ENCODE peak calls at places on chromosomes 16 and 17, in six cellular contexts. One of them, this sample, is unnamed.

GRCh38 chr17:77887464-77888241 is 70.8 kb upstream of the TNRC6C start:
- DNase-seq in SK-N-SH: no peak
- DNase-seq in H1: no peak
- DNase-seq in K562: no peak
- DNase-seq in GM12878: no peak
- DNase-seq in GM12892: no peak
- DNase-seq in this sample: peak

GRCh38 chr16:72025404-72026114 is 17.0 kb downstream of the DHODH start:
- DNase-seq in GM12892: no peak
- DNase-seq in GM12878: no peak
- DNase-seq in K562: no peak
- DNase-seq in H1: no peak
- DNase-seq in SK-N-SH: no peak
- DNase-seq in this sample: no peak

GRCh38 chr16:51763072-51763658 is 612.1 kb upstream of the SALL1 start:
- DNase-seq in GM12892: no peak
- DNase-seq in H1: no peak
- DNase-seq in GM12878: no peak
- DNase-seq in SK-N-SH: no peak
- DNase-seq in K562: no peak
- DNase-seq in this sample: no peak

GRCh38 chr17:57739402-57740224 is 5.5 kb downstream of the CCDC182 start:
- DNase-seq in GM12892: no peak
- DNase-seq in SK-N-SH: peak
- DNase-seq in GM12878: no peak
- DNase-seq in H1: no peak
- DNase-seq in K562: peak
- DNase-seq in this sample: no peak

GRCh38 chr17:1229891-1230571 is 40.2 kb upstream of the BHLHA9 start:
- DNase-seq in GM12892: no peak
- DNase-seq in SK-N-SH: no peak
- DNase-seq in K562: no peak
- DNase-seq in H1: no peak
- DNase-seq in GM12878: no peak
- DNase-seq in this sample: no peak

GRCh38 chr16:53949716-53950410 is 245.9 kb downstream of the FTO start:
- DNase-seq in H1: no peak
- DNase-seq in K562: no peak
- DNase-seq in GM12892: no peak
- DNase-seq in SK-N-SH: no peak
- DNase-seq in GM12878: no peak
- DNase-seq in this sample: no peak

GRCh38 chr17:13941781-13942180 is 127.5 kb upstream of the COX10 start:
- DNase-seq in GM12878: no peak
- DNase-seq in SK-N-SH: no peak
- DNase-seq in GM12892: no peak
- DNase-seq in H1: no peak
- DNase-seq in K562: no peak
- DNase-seq in this sample: no peak

GRCh38 chr16:31083556-31083955 is 5.2 kb downstream of the PRSS53 start:
- DNase-seq in SK-N-SH: no peak
- DNase-seq in K562: no peak
- DNase-seq in H1: no peak
- DNase-seq in GM12892: no peak
- DNase-seq in GM12878: no peak
- DNase-seq in this sample: no peak

GRCh38 chr17:73952498-73953205 is 250.8 kb upstream of the RPL38 start:
- DNase-seq in K562: peak
- DNase-seq in SK-N-SH: peak
- DNase-seq in GM12892: no peak
- DNase-seq in H1: peak
- DNase-seq in GM12878: no peak
- DNase-seq in this sample: peak

GRCh38 chr16:75250809-75251279 is 580 bp downstream of the BCAR1 start:
- DNase-seq in GM12892: peak
- DNase-seq in GM12878: no peak
- DNase-seq in K562: peak
- DNase-seq in SK-N-SH: peak
- DNase-seq in H1: no peak
- DNase-seq in this sample: peak

GRCh38 chr17:81703747-81704654 is 834 bp downstream of the MRPL12 start:
- DNase-seq in GM12878: no peak
- DNase-seq in K562: no peak
- DNase-seq in SK-N-SH: no peak
- DNase-seq in H1: no peak
- DNase-seq in GM12892: no peak
- DNase-seq in this sample: no peak

GRCh38 chr16:47884131-47884725 is 271.6 kb downstream of the ABCC12 start:
- DNase-seq in H1: no peak
- DNase-seq in GM12878: no peak
- DNase-seq in SK-N-SH: no peak
- DNase-seq in K562: no peak
- DNase-seq in GM12892: no peak
- DNase-seq in this sample: no peak

GRCh38 chr17:50507871-50508572 is at the start of gene MYCBPAP:
- DNase-seq in K562: no peak
- DNase-seq in GM12878: peak
- DNase-seq in GM12892: peak
- DNase-seq in H1: peak
- DNase-seq in SK-N-SH: peak
- DNase-seq in this sample: peak

GRCh38 chr17:50155115-50155819 is 4.8 kb upstream of the PPP1R9B start:
- DNase-seq in SK-N-SH: no peak
- DNase-seq in K562: no peak
- DNase-seq in H1: no peak
- DNase-seq in GM12878: no peak
- DNase-seq in GM12892: no peak
- DNase-seq in this sample: no peak

GRCh38 chr16:3696425-3697218 is 20.7 kb downstream of the TRAP1 start:
- DNase-seq in H1: no peak
- DNase-seq in GM12892: no peak
- DNase-seq in K562: peak
- DNase-seq in SK-N-SH: no peak
- DNase-seq in GM12878: no peak
- DNase-seq in this sample: no peak

GRCh38 chr16:25553711-25554436 is 137.9 kb upstream of the HS3ST4 start:
- DNase-seq in SK-N-SH: no peak
- DNase-seq in GM12892: no peak
- DNase-seq in K562: peak
- DNase-seq in GM12878: no peak
- DNase-seq in H1: no peak
- DNase-seq in this sample: no peak

GRCh38 chr16:28087675-28088285 is 24.3 kb upstream of the GSG1L start:
- DNase-seq in SK-N-SH: no peak
- DNase-seq in H1: no peak
- DNase-seq in GM12892: no peak
- DNase-seq in K562: no peak
- DNase-seq in GM12878: no peak
- DNase-seq in this sample: no peak

GRCh38 chr16:66619036-66619435 is 14.5 kb downstream of the CMTM3 start:
- DNase-seq in K562: no peak
- DNase-seq in GM12892: no peak
- DNase-seq in SK-N-SH: no peak
- DNase-seq in H1: no peak
- DNase-seq in GM12878: no peak
- DNase-seq in this sample: no peak

GRCh38 chr17:19348806-19349205 is 13.7 kb downstream of the B9D1 start:
- DNase-seq in SK-N-SH: no peak
- DNase-seq in K562: no peak
- DNase-seq in H1: no peak
- DNase-seq in GM12878: no peak
- DNase-seq in GM12892: no peak
- DNase-seq in this sample: no peak

GRCh38 chr16:19524356-19524865 is 669 bp downstream of the CCP110 start:
- DNase-seq in GM12878: no peak
- DNase-seq in H1: no peak
- DNase-seq in SK-N-SH: peak
- DNase-seq in GM12892: no peak
- DNase-seq in K562: peak
- DNase-seq in this sample: no peak
- TF ChIP-seq TAF1 in GM12878: no peak
- TF ChIP-seq TAF1 in H1: no peak
- TF ChIP-seq TAF1 in SK-N-SH: no peak
- TF ChIP-seq TAF1 in GM12892: no peak
- TF ChIP-seq TAF1 in K562: no peak
- TF ChIP-seq TAF1 in this sample: no peak

DNA sequence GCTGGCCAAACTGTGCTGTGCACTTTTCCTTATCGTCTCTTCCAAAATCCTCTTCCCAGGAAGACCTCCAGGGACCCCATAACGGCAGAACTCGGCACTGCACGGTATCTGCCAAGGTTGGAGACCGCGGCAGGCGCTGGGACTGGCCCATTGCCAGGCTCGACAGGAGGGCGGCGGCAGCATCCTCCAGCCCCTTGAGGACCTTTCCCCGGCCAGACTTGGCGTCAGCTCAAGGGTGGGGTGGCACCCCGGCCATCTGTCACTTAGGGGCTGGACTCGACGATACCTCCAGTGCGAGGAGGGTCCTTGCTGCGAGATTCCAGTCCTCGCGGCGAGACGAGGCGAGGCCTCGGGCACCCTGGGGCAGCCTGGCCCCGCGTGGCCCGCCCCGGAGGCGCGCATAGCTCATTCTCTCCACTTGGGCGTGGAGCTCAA is 777 bp downstream of the ACLY start:
- DNase-seq in SK-N-SH: peak
- DNase-seq in K562: peak
- DNase-seq in GM12878: no peak
- DNase-seq in GM12892: no peak
- DNase-seq in H1: peak
- DNase-seq in this sample: no peak
- TF ChIP-seq TAF1 in SK-N-SH: no peak
- TF ChIP-seq TAF1 in K562: no peak
- TF ChIP-seq TAF1 in GM12878: no peak
- TF ChIP-seq TAF1 in GM12892: no peak
- TF ChIP-seq TAF1 in H1: no peak
- TF ChIP-seq TAF1 in this sample: no peak

GRCh38 chr17:48125829-48126612 is 18.5 kb downstream of the SNX11 start:
- DNase-seq in K562: no peak
- DNase-seq in SK-N-SH: peak
- DNase-seq in GM12892: no peak
- DNase-seq in H1: no peak
- DNase-seq in GM12878: no peak
- DNase-seq in this sample: no peak
- TF ChIP-seq TAF1 in K562: no peak
- TF ChIP-seq TAF1 in SK-N-SH: no peak
- TF ChIP-seq TAF1 in GM12892: no peak
- TF ChIP-seq TAF1 in H1: no peak
- TF ChIP-seq TAF1 in GM12878: no peak
- TF ChIP-seq TAF1 in this sample: no peak

GRCh38 chr17:29833801-29834200 is 96.2 kb downstream of the SSH2 start:
- DNase-seq in K562: no peak
- DNase-seq in GM12878: no peak
- DNase-seq in GM12892: no peak
- DNase-seq in SK-N-SH: no peak
- DNase-seq in H1: no peak
- DNase-seq in this sample: no peak
- TF ChIP-seq TAF1 in K562: no peak
- TF ChIP-seq TAF1 in GM12878: no peak
- TF ChIP-seq TAF1 in GM12892: no peak
- TF ChIP-seq TAF1 in SK-N-SH: no peak
- TF ChIP-seq TAF1 in H1: no peak
- TF ChIP-seq TAF1 in this sample: no peak

GRCh38 chr16:84583995-84584394 is 33.9 kb downstream of the COTL1 start:
- DNase-seq in GM12892: no peak
- DNase-seq in SK-N-SH: no peak
- DNase-seq in GM12878: no peak
- DNase-seq in K562: no peak
- DNase-seq in H1: no peak
- DNase-seq in this sample: no peak
- TF ChIP-seq TAF1 in GM12892: no peak
- TF ChIP-seq TAF1 in SK-N-SH: no peak
- TF ChIP-seq TAF1 in GM12878: no peak
- TF ChIP-seq TAF1 in K562: no peak
- TF ChIP-seq TAF1 in H1: no peak
- TF ChIP-seq TAF1 in this sample: no peak

GRCh38 chr17:66043419-66043818 is 148.5 kb downstream of the CEP112 start:
- DNase-seq in H1: no peak
- DNase-seq in SK-N-SH: no peak
- DNase-seq in K562: no peak
- DNase-seq in GM12878: no peak
- DNase-seq in GM12892: no peak
- DNase-seq in this sample: no peak
- TF ChIP-seq TAF1 in H1: no peak
- TF ChIP-seq TAF1 in SK-N-SH: no peak
- TF ChIP-seq TAF1 in K562: no peak
- TF ChIP-seq TAF1 in GM12878: no peak
- TF ChIP-seq TAF1 in GM12892: no peak
- TF ChIP-seq TAF1 in this sample: no peak

DNA sequence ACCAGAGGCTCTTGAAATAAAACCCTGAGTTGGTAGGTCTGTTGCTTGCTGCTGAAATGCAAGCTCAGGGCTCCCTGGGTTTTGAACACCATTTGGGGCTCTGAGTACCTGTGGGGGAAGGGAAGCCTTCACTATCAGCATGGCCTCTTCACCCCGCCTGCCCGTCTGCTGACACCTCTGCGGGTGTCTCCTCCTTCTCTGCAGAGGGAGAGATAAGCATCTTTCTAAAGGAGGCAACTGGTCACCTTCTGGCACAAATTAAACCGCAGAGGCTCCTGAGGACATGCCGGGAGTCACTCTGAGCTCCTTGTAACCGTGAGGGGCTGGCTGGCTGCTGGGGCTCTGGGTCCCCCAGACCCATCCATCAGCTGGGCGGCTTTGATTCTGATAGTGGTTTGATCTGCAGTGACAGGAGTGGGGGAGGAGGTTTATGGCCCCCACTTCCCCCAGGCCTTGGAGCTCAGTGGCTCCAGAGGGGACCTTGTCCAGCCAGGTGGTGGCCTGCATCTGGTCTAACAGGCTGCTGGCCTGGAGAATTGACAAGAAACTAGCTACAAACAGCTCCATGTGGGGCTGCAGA is 123.5 kb downstream of the IRF8 start:
- DNase-seq in K562: no peak
- DNase-seq in GM12892: no peak
- DNase-seq in GM12878: no peak
- DNase-seq in SK-N-SH: no peak
- DNase-seq in H1: no peak
- DNase-seq in this sample: no peak
- TF ChIP-seq TAF1 in K562: no peak
- TF ChIP-seq TAF1 in GM12892: no peak
- TF ChIP-seq TAF1 in GM12878: no peak
- TF ChIP-seq TAF1 in SK-N-SH: no peak
- TF ChIP-seq TAF1 in H1: no peak
- TF ChIP-seq TAF1 in this sample: no peak

GRCh38 chr17:27489045-27489715 is 32.9 kb downstream of the KSR1 start:
- DNase-seq in GM12892: no peak
- DNase-seq in K562: no peak
- DNase-seq in H1: no peak
- DNase-seq in GM12878: no peak
- DNase-seq in SK-N-SH: no peak
- DNase-seq in this sample: no peak

GRCh38 chr17:27493088-27493487 is 36.8 kb downstream of the KSR1 start:
- DNase-seq in GM12878: no peak
- DNase-seq in H1: no peak
- DNase-seq in GM12892: no peak
- DNase-seq in K562: no peak
- DNase-seq in SK-N-SH: no peak
- DNase-seq in this sample: no peak

GRCh38 chr17:27490391-27490790 is 34.1 kb downstream of the KSR1 start:
- DNase-seq in H1: no peak
- DNase-seq in GM12878: no peak
- DNase-seq in SK-N-SH: no peak
- DNase-seq in GM12892: no peak
- DNase-seq in K562: no peak
- DNase-seq in this sample: no peak

GRCh38 chr17:27492470-27492869 is 36.2 kb downstream of the KSR1 start:
- DNase-seq in GM12892: no peak
- DNase-seq in SK-N-SH: no peak
- DNase-seq in H1: no peak
- DNase-seq in GM12878: no peak
- DNase-seq in K562: no peak
- DNase-seq in this sample: no peak

GRCh38 chr17:27491713-27492190 is 35.5 kb downstream of the KSR1 start:
- DNase-seq in K562: peak
- DNase-seq in H1: no peak
- DNase-seq in GM12892: no peak
- DNase-seq in SK-N-SH: no peak
- DNase-seq in GM12878: no peak
- DNase-seq in this sample: no peak
- TF ChIP-seq TAF1 in K562: no peak
- TF ChIP-seq TAF1 in H1: no peak
- TF ChIP-seq TAF1 in GM12892: no peak
- TF ChIP-seq TAF1 in SK-N-SH: no peak
- TF ChIP-seq TAF1 in GM12878: no peak
- TF ChIP-seq TAF1 in this sample: no peak

This sample was measured in GM12891.